ENCODE peak calls at places on chromosomes 7 and 10, in six cellular contexts. S, A, Q, E, J and U are unnamed samples.

GRCh38 chr10:106655165-106655564 is 509.3 kb downstream of the SORCS1 start:
- DNase-seq in S (no peak), A (no peak), Q (no peak), E (no peak), J (no peak), U (no peak)

GRCh38 chr7:140358771-140359095 is 39.6 kb downstream of the SLC37A3 start:
- DNase-seq in S (no peak), A (no peak), Q (no peak), E (no peak), J (no peak), U (no peak)

GRCh38 chr7:149882264-149883048 is 8.7 kb downstream of the ATP6V0E2 start:
- DNase-seq in S (no peak), A (no peak), Q (peak; percentile 27), E (no peak), J (no peak), U (no peak)

GRCh38 chr7:138898255-138898654 is 82.9 kb downstream of the KIAA1549 start:
- DNase-seq in S (no peak), A (no peak), Q (peak; percentile 42), E (no peak), J (no peak), U (no peak)

GRCh38 chr10:2871673-2872219 is 195.6 kb upstream of the PFKP start:
- DNase-seq in S (no peak), A (no peak), Q (no peak), E (no peak), J (no peak), U (no peak)

GRCh38 chr7:72334066-72334465 is 78.1 kb downstream of the CALN1 start:
- DNase-seq in S (no peak), A (no peak), Q (no peak), E (no peak), J (no peak), U (no peak)

GRCh38 chr7:49911906-49912305 is 138.5 kb downstream of the VWC2 start:
- DNase-seq in S (no peak), A (no peak), Q (no peak), E (no peak), J (no peak), U (no peak)

GRCh38 chr10:15515207-15515606 is 144.1 kb upstream of the FAM171A1 start:
- DNase-seq in S (no peak), A (no peak), Q (no peak), E (no peak), J (no peak), U (no peak)

GRCh38 chr10:20598590-20598989 is 298.5 kb downstream of the NEBL start:
- DNase-seq in S (peak; percentile 42), A (no peak), Q (peak; percentile 90), E (no peak), J (peak; percentile 80), U (no peak)

GRCh38 chr10:129888784-129889616 is 75.1 kb downstream of the EBF3 start:
- DNase-seq in S (no peak), A (peak; percentile 9), Q (peak; percentile 17), E (no peak), J (peak; percentile 86), U (no peak)

GRCh38 chr10:84552478-84552877 is 224.1 kb downstream of the CCSER2 start:
- DNase-seq in S (no peak), A (no peak), Q (no peak), E (peak; percentile 21), J (no peak), U (no peak)

GRCh38 chr10:71517310-71518159 is 120.8 kb downstream of the CDH23 start:
- DNase-seq in S (no peak), A (no peak), Q (no peak), E (no peak), J (peak; percentile 14), U (no peak)

GRCh38 chr10:48627984-48628609 is 23.2 kb upstream of the ARHGAP22 start:
- DNase-seq in S (peak; percentile 29), A (no peak), Q (no peak), E (no peak), J (no peak), U (no peak)

GRCh38 chr7:94008537-94008936 is 4.4 kb upstream of the BET1 start:
- DNase-seq in S (no peak), A (no peak), Q (peak; percentile 53), E (no peak), J (no peak), U (no peak)

GRCh38 chr7:123797673-123798526 is 47.1 kb upstream of the HYAL4 start:
- DNase-seq in S (peak; percentile 67), A (no peak), Q (peak; percentile 90), E (no peak), J (no peak), U (peak; percentile 15)

GRCh38 chr10:34598972-34599371 is 216.1 kb downstream of the PARD3 start:
- DNase-seq in S (no peak), A (no peak), Q (peak; percentile 88), E (no peak), J (no peak), U (no peak)

GRCh38 chr7:18778594-18778993 is 283.0 kb downstream of the HDAC9 start:
- DNase-seq in S (no peak), A (no peak), Q (peak; percentile 47), E (no peak), J (no peak), U (no peak)

GRCh38 chr7:127865466-127865865 is 165.8 kb downstream of the LRRC4 start:
- DNase-seq in S (peak; percentile 29), A (no peak), Q (peak; percentile 63), E (no peak), J (no peak), U (no peak)

GRCh38 chr10:79210672-79211071 is 136.6 kb upstream of the PPIF start:
- DNase-seq in S (no peak), A (no peak), Q (no peak), E (no peak), J (no peak), U (no peak)

GRCh38 chr7:45721949-45722598 is 147.9 kb downstream of the ADCY1 start:
- DNase-seq in S (no peak), A (no peak), Q (no peak), E (no peak), J (no peak), U (no peak)

GRCh38 chr10:101030492-101031127 is 319 bp downstream of the PDZD7 start:
- DNase-seq in S (no peak), A (no peak), Q (no peak), E (no peak), J (no peak), U (no peak)

GRCh38 chr10:127145173-127145572 is 51.2 kb downstream of the INSYN2A start:
- DNase-seq in S (no peak), A (no peak), Q (peak; percentile 78), E (no peak), J (no peak), U (no peak)